ENCODE peak calls at places on chromosome 21, in four cellular contexts. B, F, K and G are unnamed samples.

GRCh38 chr21:14050121-14050520 is 160.6 kb downstream of the LIPI start:
- DNase-seq in K (no peak), B (no peak), F (no peak), G (no peak)

GRCh38 chr21:40490408-40490807 is 356.6 kb downstream of the DSCAM start:
- DNase-seq in B (no peak), K (no peak), F (no peak), G (no peak)

GRCh38 chr21:42316891-42317290 is 1.7 kb upstream of the TFF3 start:
- DNase-seq in K (no peak), B (no peak), F (no peak), G (no peak)

GRCh38 chr21:43874085-43874785 is 9.2 kb downstream of the AGPAT3 start:
- DNase-seq in K (no peak), B (no peak), F (no peak), G (no peak)

GRCh38 chr21:23951251-23951650 is 1656.0 kb downstream of the MRPL39 start:
- DNase-seq in B (no peak), F (no peak), K (no peak), G (no peak)

GRCh38 chr21:31543191-31543590 is 116.3 kb upstream of the SOD1 start:
- DNase-seq in F (no peak), B (no peak), K (no peak), G (no peak)

GRCh38 chr21:37445228-37445627 is 78.7 kb downstream of the DYRK1A start:
- DNase-seq in F (no peak), K (no peak), B (no peak), G (no peak)

GRCh38 chr21:39714331-39714730 is 30.7 kb upstream of the IGSF5 start:
- DNase-seq in B (no peak), K (no peak), F (no peak), G (no peak)

GRCh38 chr21:33355996-33356395 is 31.2 kb downstream of the IFNAR1 start:
- DNase-seq in K (no peak), F (no peak), B (no peak), G (no peak)

GRCh38 chr21:42414928-42415769 is 11.4 kb downstream of the UBASH3A start:
- DNase-seq in F (no peak), B (peak; percentile 64), K (peak; percentile 97), G (no peak)

GRCh38 chr21:34648739-34649297 is 20.0 kb upstream of the CLIC6 start:
- DNase-seq in B (no peak), K (no peak), F (no peak), G (no peak)

GRCh38 chr21:34649400-34649799 is 19.4 kb upstream of the CLIC6 start:
- DNase-seq in B (no peak), F (no peak), K (no peak), G (no peak)

GRCh38 chr21:34651032-34651431 is 17.8 kb upstream of the CLIC6 start:
- DNase-seq in F (no peak), B (no peak), K (no peak), G (no peak)

GRCh38 chr21:34653522-34653921 is 15.3 kb upstream of the CLIC6 start:
- DNase-seq in F (no peak), B (no peak), K (no peak), G (no peak)

DNA sequence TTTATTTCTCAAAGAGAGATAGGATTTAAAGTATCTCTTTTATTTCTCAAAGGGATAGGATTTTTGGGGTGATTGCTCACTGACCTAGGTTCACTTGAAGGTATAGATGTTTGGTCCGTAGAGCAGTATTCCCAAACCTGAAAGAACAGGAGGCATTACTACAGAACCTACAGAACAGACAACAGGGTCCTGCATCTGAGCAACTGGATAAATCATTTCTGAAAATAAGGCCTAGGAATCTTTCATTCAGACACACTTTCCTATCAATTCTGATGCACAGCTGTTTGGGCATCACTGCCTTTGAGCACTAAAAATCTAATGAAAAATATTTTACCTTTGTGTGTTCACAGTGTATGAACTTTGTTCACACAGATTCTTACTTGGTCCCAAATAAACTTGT is 17.2 kb upstream of the CLIC6 start:
- DNase-seq in F (no peak), B (no peak), K (no peak), G (no peak)
- TF ChIP-seq NR2C2 in F (no peak), B (no peak), K (no peak), G (no peak)

GRCh38 chr21:45140346-45140940 is 66.1 kb downstream of the ADARB1 start:
- DNase-seq in B (peak; percentile 86), K (no peak), F (peak; percentile 86), G (peak; percentile 85)
- TF ChIP-seq NR2C2 in B (no peak), K (no peak), F (no peak), G (no peak)

GRCh38 chr21:15410853-15411252 is 318.9 kb upstream of the USP25 start:
- DNase-seq in F (no peak), K (no peak), B (no peak), G (no peak)

GRCh38 chr21:15414057-15414456 is 315.7 kb upstream of the USP25 start:
- DNase-seq in F (no peak), K (no peak), B (no peak), G (no peak)

GRCh38 chr21:15421521-15421920 is 308.3 kb upstream of the USP25 start:
- DNase-seq in K (no peak), F (no peak), B (no peak), G (no peak)

GRCh38 chr21:15415541-15416261 is 314.1 kb upstream of the USP25 start:
- DNase-seq in K (no peak), F (peak; percentile 6), B (no peak), G (no peak)
- TF ChIP-seq NR2C2 in K (no peak), F (no peak), B (no peak), G (no peak)

GRCh38 chr21:46633561-46633960 is 1.9 kb upstream of the PRMT2 start:
- DNase-seq in B (no peak), K (no peak), F (no peak), G (no peak)
- TF ChIP-seq NR2C2 in B (no peak), K (no peak), F (no peak), G (no peak)